ENCODE peak calls at places on chromosome 15, in five cellular contexts. R is endothelial cell, H is IMR-90, I is fibroblast of lung, W is tibial artery. A is an unnamed sample.

GRCh38 chr15:70059476-70060213 is 38.1 kb downstream of the TLE3 start:
- DNase-seq in W (peak; percentile 12), R (no peak), H (no peak), I (no peak), A (no peak)

GRCh38 chr15:60005352-60006202 is 1.5 kb downstream of the FOXB1 start:
- DNase-seq in W (no peak), R (peak; percentile 30), H (no peak), I (no peak), A (peak; percentile 28)

GRCh38 chr15:48366574-48367312 is 35.5 kb downstream of the DUT start:
- DNase-seq in I (no peak), W (no peak), R (no peak), H (no peak), A (no peak)

GRCh38 chr15:31024330-31024729 is 32.9 kb upstream of the MTMR10 start:
- DNase-seq in I (peak; percentile 71), W (no peak), R (peak; percentile 31), H (peak; percentile 99), A (no peak)

GRCh38 chr15:68797589-68798377 is 22.9 kb downstream of the ANP32A start:
- DNase-seq in R (no peak), W (no peak), H (no peak), I (no peak), A (peak; percentile 44)

GRCh38 chr15:83769411-83769960 is 115.6 kb downstream of the ADAMTSL3 start:
- DNase-seq in I (no peak), R (no peak), W (no peak), H (no peak), A (no peak)

GRCh38 chr15:101578443-101578894 is 73.7 kb downstream of the TM2D3 start:
- DNase-seq in R (peak; percentile 30), H (no peak), I (no peak), W (no peak), A (peak; percentile 23)

GRCh38 chr15:58562135-58562534 is 130.3 kb downstream of the LIPC start:
- DNase-seq in H (no peak), R (no peak), I (no peak), W (no peak), A (no peak)

GRCh38 chr15:68601206-68602197 is 22.7 kb downstream of the CORO2B start:
- DNase-seq in I (no peak), H (no peak), R (no peak), W (no peak), A (no peak)

GRCh38 chr15:40053234-40054055 is 14.5 kb upstream of the SRP14 start:
- DNase-seq in H (no peak), R (no peak), W (no peak), I (no peak), A (no peak)
- TF ChIP-seq CTCF in H (no peak), R (no peak), W (no peak), I (peak; percentile 35), A (no peak)

DNA sequence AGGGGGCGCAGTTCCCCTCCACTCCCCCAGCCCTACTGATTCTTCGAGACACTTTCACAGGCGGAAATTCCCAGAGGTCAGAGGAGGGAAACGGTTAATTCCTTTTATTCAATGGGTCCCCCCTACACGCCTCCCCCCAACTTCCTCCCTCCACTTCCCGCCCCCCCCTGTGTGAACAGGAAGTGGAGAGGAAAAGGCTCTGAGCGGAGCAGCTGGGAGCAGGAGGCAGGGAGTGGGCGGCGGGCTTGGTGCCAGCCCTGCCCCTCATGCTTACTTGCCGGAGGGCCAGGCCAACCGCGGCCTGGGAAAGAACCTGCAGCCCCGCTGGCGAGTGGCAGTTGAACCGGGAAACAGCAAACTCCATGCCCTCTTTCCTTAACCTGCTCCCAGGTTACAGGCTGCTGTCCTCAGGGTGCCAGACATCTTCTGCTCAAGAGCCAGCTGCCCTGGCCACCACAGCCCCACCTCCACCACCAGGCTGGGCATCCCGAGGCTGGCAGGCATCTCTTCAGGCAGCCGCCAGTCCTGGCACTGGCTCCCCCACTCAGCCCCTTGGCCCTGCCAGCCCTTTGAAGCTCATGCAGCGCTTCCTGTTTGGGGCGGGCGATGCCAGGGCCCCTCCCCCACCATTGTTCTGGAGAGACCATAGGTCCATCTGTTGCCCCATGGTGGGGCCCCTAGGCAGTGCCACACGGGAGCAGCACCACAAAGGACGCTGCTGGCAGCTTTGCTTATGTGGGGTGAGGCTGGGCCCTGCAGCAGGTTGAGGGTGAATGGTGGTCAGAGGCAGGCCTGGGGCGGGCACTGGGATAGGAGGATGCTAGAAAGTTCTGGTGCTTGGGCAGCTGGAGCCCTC is 12.9 kb downstream of the VPS18 start:
- DNase-seq in R (peak; percentile 75), H (peak; percentile 41), W (no peak), I (no peak), A (peak; percentile 77)
- TF ChIP-seq CTCF in R (no peak), H (no peak), W (no peak), I (no peak), A (no peak)

GRCh38 chr15:81809543-81809942 is 236.3 kb downstream of the MEX3B start:
- DNase-seq in R (peak; percentile 10), H (peak; percentile 8), W (no peak), I (peak; percentile 18), A (peak; percentile 31)
- TF ChIP-seq CTCF in R (no peak), H (no peak), W (no peak), I (peak; percentile 8), A (no peak)

GRCh38 chr15:22267761-22268160 is 187.4 kb downstream of the OR4M2 start:
- DNase-seq in R (no peak), W (no peak), H (no peak), I (no peak), A (no peak)
- TF ChIP-seq CTCF in R (no peak), W (no peak), H (no peak), I (no peak), A (no peak)

DNA sequence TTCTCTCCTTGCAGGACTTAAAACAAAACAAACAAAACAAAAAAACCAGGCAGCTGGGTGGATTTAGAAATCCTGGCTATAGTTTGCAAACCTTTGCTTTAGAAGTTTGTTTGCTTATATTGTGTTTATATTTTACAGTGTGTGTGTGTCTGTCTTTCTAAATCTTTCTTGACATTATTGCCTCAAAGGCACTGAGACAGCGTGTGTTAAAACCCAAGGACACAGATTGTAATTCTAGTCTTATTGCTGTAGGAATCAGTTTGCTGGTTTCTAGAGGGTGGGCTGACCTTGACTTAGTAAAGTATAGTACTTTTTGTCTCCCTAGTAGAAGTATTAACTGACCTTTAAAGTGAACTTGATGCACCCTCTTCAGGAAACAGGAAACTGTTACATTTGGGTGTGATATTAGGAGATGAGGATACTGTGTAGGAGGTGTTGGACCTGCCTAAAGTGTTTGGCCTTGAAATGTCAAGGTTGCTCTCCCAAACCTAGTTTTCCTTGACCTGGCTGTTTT is 71.0 kb downstream of the TCF12 start:
- DNase-seq in R (no peak), H (peak; percentile 17), W (no peak), I (peak; percentile 30), A (no peak)
- TF ChIP-seq CTCF in R (no peak), H (no peak), W (no peak), I (no peak), A (no peak)

GRCh38 chr15:89776274-89777072 is at the start of gene MESP2:
- DNase-seq in R (peak; percentile 83), I (peak; percentile 76), H (peak; percentile 65), W (peak; percentile 84), A (peak; percentile 47)
- TF ChIP-seq CTCF in R (peak; percentile 27), I (peak; percentile 29), H (peak; percentile 37), W (peak; percentile 59), A (no peak)

GRCh38 chr15:26974120-26974780 is 3.3 kb downstream of the GABRG3 start:
- DNase-seq in W (no peak), H (peak; percentile 9), I (peak; percentile 28), R (peak; percentile 27), A (no peak)
- TF ChIP-seq CTCF in W (no peak), H (peak; percentile 19), I (peak; percentile 48), R (peak; percentile 49), A (no peak)

GRCh38 chr15:90701880-90702630 is 15.1 kb upstream of the BLM start:
- DNase-seq in I (peak; percentile 3), R (peak; percentile 37), H (no peak), W (peak; percentile 49), A (peak; percentile 20)
- TF ChIP-seq CTCF in I (no peak), R (no peak), H (no peak), W (no peak), A (no peak)

DNA sequence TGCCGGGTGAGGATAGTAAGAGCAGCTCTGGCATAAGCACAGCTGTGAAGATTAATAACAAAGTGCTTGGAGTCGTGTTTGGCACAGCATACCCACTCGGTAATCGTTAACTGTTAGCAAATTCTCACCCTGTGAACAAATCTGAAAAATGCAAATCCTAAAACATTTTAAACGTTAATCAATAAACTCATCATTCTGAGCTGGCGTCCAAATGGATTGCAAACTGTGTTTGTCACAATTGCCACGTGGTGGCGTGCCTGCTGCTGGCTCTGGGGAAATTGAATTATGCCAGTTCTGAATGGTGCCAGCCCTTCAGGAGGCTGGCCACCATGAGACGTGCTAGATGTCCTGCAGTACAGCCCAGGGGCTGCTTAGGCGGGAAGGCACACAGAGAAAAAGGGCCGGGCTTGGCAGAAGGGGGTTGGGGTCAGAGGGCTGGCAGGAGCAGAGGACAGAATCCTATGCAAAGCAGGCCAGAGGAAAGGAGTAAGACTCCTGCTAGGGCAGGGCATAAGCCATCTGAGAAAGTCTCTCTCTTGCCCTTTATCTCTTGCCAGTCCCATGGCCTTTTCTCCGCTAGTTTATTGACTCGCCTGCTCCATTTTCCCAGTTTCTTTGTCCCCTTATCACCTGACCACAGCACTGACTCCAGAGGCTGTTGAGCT is 22.1 kb upstream of the POLG start:
- DNase-seq in H (no peak), I (no peak), W (no peak), R (no peak), A (peak; percentile 42)
- TF ChIP-seq CTCF in H (peak; percentile 39), I (peak; percentile 52), W (no peak), R (peak; percentile 34), A (peak; percentile 60)

A was measured in activated CD8-positive, alpha-beta T cell treated with anti-CD3 and anti-CD28 coated beads for 36 hours.